ENCODE peak calls at places on chromosomes 16 and 17, in five cellular contexts. S, M, J, N and A are unnamed samples.

GRCh38 chr16:81684242-81684837 is 94.8 kb upstream of the PLCG2 start:
- DNase-seq in S (no peak), J (no peak), N (no peak), M (no peak), A (no peak)

GRCh38 chr16:10752843-10753523 is 9.3 kb downstream of the NUBP1 start:
- DNase-seq in S (peak), M (no peak), N (no peak), J (no peak), A (no peak)

GRCh38 chr17:15921640-15922039 is 23.3 kb upstream of the ADORA2B start:
- DNase-seq in M (no peak), J (no peak), N (no peak), S (no peak), A (no peak)

GRCh38 chr17:31724026-31724425 is 135.0 kb downstream of the COPRS start:
- DNase-seq in J (no peak), M (peak), S (no peak), N (no peak), A (no peak)

GRCh38 chr16:51152691-51153261 is 1.7 kb upstream of the SALL1 start:
- DNase-seq in M (peak), S (no peak), N (peak), J (no peak), A (no peak)

GRCh38 chr16:2753523-2754020 is 1.1 kb downstream of the SRRM2 start:
- DNase-seq in N (peak), S (no peak), J (no peak), M (peak), A (no peak)

GRCh38 chr17:17884281-17885028 is 47.7 kb upstream of the SREBF1 start:
- DNase-seq in M (no peak), N (no peak), J (no peak), S (no peak), A (no peak)

GRCh38 chr17:81200695-81201580 is 21.8 kb downstream of the CEP131 start:
- DNase-seq in S (peak), N (peak), J (peak), M (peak), A (peak)

GRCh38 chr16:17335826-17336492 is 134.8 kb downstream of the XYLT1 start:
- DNase-seq in M (no peak), J (no peak), N (no peak), S (no peak), A (no peak)

GRCh38 chr16:16861546-16861945 is 482.6 kb downstream of the NPIPA7 start:
- DNase-seq in M (peak), J (peak), N (peak), S (peak), A (peak)

GRCh38 chr17:49739662-49740271 is 24.2 kb downstream of the FAM117A start:
- DNase-seq in M (no peak), J (no peak), S (peak), N (peak), A (no peak)

GRCh38 chr17:60573139-60573975 is 26.6 kb upstream of the PPM1D start:
- DNase-seq in N (peak), J (peak), S (no peak), M (no peak), A (no peak)

GRCh38 chr17:75878174-75878998 is at the start of gene TRIM47:
- DNase-seq in J (peak), M (peak), N (peak), S (peak), A (no peak)

GRCh38 chr17:79707931-79708891 is 22.5 kb upstream of the ENPP7 start:
- DNase-seq in N (peak), S (peak), M (peak), J (peak), A (peak)

GRCh38 chr16:82605076-82605475 is 21.7 kb upstream of the CDH13 start:
- DNase-seq in S (no peak), J (no peak), M (no peak), N (no peak), A (no peak)

GRCh38 chr16:75104836-75105235 is 11.7 kb downstream of the LDHD start:
- DNase-seq in M (no peak), J (no peak), S (no peak), N (no peak), A (no peak)

GRCh38 chr16:88743693-88744519 is 37.6 kb downstream of the CTU2 start:
- DNase-seq in J (peak), N (peak), M (peak), S (peak), A (peak)

GRCh38 chr17:8300629-8301242 is 5.5 kb upstream of the SLC25A35 start:
- DNase-seq in M (peak), N (peak), S (peak), J (peak), A (peak)

GRCh38 chr17:40268141-40268712 is 19.5 kb upstream of the CDC6 start:
- DNase-seq in J (no peak), M (no peak), N (no peak), S (no peak), A (no peak)

GRCh38 chr17:18065546-18065945 is 22.2 kb upstream of the DRG2 start:
- DNase-seq in N (no peak), M (no peak), S (no peak), J (no peak), A (no peak)

GRCh38 chr16:86918637-86919036 is 340.3 kb downstream of the FOXL1 start:
- DNase-seq in S (no peak), M (no peak), J (no peak), N (no peak), A (no peak)

GRCh38 chr17:32960815-32961214 is 30.8 kb upstream of the SPACA3 start:
- DNase-seq in J (no peak), S (no peak), N (no peak), M (no peak), A (no peak)